ENCODE peak calls at places on chromosomes 7 and 10, in ten cellular contexts. G, K, S, D, J, X, Q, E, F and R are unnamed samples.

GRCh38 chr7:43737467-43738127 is 8.3 kb upstream of the COA1 start:
- DNase-seq in G (no peak), K (no peak), S (no peak), D (no peak), J (no peak), X (peak; percentile 20), Q (no peak), E (no peak), F (no peak), R (no peak)

GRCh38 chr7:81776159-81776558 is 6.3 kb upstream of the HGF start:
- DNase-seq in G (peak; percentile 18), K (no peak), S (no peak), D (no peak), J (no peak), X (no peak), Q (peak; percentile 47), E (no peak), F (no peak), R (no peak)

GRCh38 chr7:79293655-79294142 is 159.8 kb downstream of the MAGI2 start:
- DNase-seq in G (no peak), K (no peak), S (peak; percentile 95), D (peak; percentile 40), J (no peak), X (no peak), Q (peak; percentile 6), E (peak; percentile 67), F (no peak), R (no peak)

GRCh38 chr10:89575037-89575436 is 39.6 kb upstream of the SLC16A12 start:
- DNase-seq in G (no peak), K (no peak), S (no peak), D (no peak), J (no peak), X (no peak), Q (no peak), E (peak; percentile 21), F (no peak), R (no peak)

GRCh38 chr10:43683451-43684197 is 34.9 kb upstream of the ZNF32 start:
- DNase-seq in G (no peak), K (no peak), S (no peak), D (no peak), J (peak; percentile 22), X (no peak), Q (no peak), E (no peak), F (no peak), R (no peak)

GRCh38 chr10:74575912-74576311 is 250.5 kb upstream of the KAT6B start:
- DNase-seq in G (no peak), K (no peak), S (no peak), D (no peak), J (no peak), X (no peak), Q (no peak), E (no peak), F (no peak), R (no peak)

GRCh38 chr10:10727812-10728211 is 289.9 kb upstream of the CELF2 start:
- DNase-seq in G (no peak), K (no peak), S (no peak), D (no peak), J (no peak), X (no peak), Q (no peak), E (no peak), F (no peak), R (no peak)

GRCh38 chr7:90272242-90272641 is 27.3 kb downstream of the CFAP69 start:
- DNase-seq in G (no peak), K (no peak), S (no peak), D (no peak), J (no peak), X (no peak), Q (no peak), E (no peak), F (no peak), R (no peak)

GRCh38 chr10:119852277-119852676 is 20.4 kb downstream of the MCMBP start:
- DNase-seq in G (no peak), K (no peak), S (no peak), D (no peak), J (no peak), X (no peak), Q (no peak), E (no peak), F (no peak), R (no peak)

GRCh38 chr10:119852822-119853221 is 19.8 kb downstream of the MCMBP start:
- DNase-seq in G (no peak), K (no peak), S (no peak), D (no peak), J (no peak), X (no peak), Q (no peak), E (no peak), F (no peak), R (no peak)

GRCh38 chr10:119849031-119849789 is 23.4 kb downstream of the MCMBP start:
- DNase-seq in G (peak; percentile 65), K (no peak), S (no peak), D (no peak), J (peak; percentile 78), X (no peak), Q (peak; percentile 86), E (peak; percentile 91), F (no peak), R (peak; percentile 65)

GRCh38 chr10:119853584-119853983 is 19.1 kb downstream of the MCMBP start:
- DNase-seq in G (no peak), K (no peak), S (no peak), D (no peak), J (peak; percentile 13), X (no peak), Q (no peak), E (no peak), F (no peak), R (no peak)

DNA sequence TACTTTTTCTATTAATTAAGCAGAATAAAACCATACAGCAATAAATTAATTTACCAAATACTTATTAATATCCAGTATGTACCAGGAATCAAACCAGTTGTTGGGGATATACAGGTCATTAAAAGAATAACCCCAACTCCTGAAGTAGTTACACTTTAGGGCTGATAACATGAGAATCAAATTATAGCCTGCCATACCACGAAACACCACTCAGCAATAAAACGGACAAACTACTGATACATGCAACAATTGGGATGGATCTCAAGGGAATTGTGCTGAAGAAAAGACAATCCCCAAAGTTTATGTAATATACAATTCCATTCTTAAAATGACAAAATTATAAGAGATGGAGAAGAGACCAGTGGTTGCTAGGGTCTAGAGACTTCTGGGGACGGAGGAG is 22.7 kb downstream of the MCMBP start:
- DNase-seq in G (no peak), K (no peak), S (no peak), D (no peak), J (no peak), X (no peak), Q (no peak), E (no peak), F (no peak), R (no peak)
- H3K4me3 ChIP-seq in G (no peak overlapping the region), K (no peak overlapping the region), S (no peak overlapping the region), D (no peak overlapping the region), J (no peak overlapping the region), X (no peak overlapping the region), Q (no peak overlapping the region), E (no peak overlapping the region), F (no peak overlapping the region), R (no peak overlapping the region)

GRCh38 chr7:98659746-98660145 is 42.7 kb downstream of the NPTX2 start:
- DNase-seq in G (no peak), K (peak; percentile 62), S (no peak), D (no peak), J (no peak), X (no peak), Q (no peak), E (no peak), F (no peak), R (no peak)

GRCh38 chr7:98656899-98657298 is 39.8 kb downstream of the NPTX2 start:
- DNase-seq in G (no peak), K (no peak), S (no peak), D (no peak), J (no peak), X (no peak), Q (no peak), E (no peak), F (no peak), R (no peak)

GRCh38 chr7:98655611-98656010 is 38.5 kb downstream of the NPTX2 start:
- DNase-seq in G (no peak), K (peak; percentile 18), S (no peak), D (no peak), J (no peak), X (no peak), Q (no peak), E (no peak), F (no peak), R (no peak)

GRCh38 chr7:98654524-98655272 is 37.6 kb downstream of the NPTX2 start:
- DNase-seq in G (no peak), K (no peak), S (no peak), D (no peak), J (no peak), X (no peak), Q (no peak), E (no peak), F (no peak), R (no peak)

DNA sequence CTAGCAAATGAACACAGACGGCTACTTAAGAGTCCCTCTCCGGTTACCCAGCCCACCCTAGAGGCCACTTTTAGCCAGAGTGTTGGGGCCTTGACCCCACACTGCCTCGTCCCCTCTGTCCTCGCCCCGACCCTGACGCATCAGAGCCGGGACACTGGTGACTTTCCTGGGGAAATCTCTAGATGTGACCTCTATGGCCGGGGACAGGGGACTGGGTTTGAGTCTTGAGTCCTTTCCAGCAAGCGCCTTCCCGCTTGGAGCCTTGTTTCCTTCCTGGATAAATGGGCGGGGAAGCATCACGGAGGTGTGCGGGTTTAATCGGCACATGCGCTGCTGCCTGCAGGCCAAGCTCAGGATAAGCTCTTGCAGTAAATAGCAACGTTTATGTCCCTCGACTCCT is 40.7 kb downstream of the NPTX2 start:
- DNase-seq in G (no peak), K (peak; percentile 72), S (no peak), D (no peak), J (no peak), X (no peak), Q (no peak), E (no peak), F (no peak), R (no peak)
- TF ChIP-seq CTCF in G (no peak), K (no peak), S (no peak), D (no peak), J (no peak), X (no peak), Q (no peak), E (no peak), F (no peak), R (no peak)

DNA sequence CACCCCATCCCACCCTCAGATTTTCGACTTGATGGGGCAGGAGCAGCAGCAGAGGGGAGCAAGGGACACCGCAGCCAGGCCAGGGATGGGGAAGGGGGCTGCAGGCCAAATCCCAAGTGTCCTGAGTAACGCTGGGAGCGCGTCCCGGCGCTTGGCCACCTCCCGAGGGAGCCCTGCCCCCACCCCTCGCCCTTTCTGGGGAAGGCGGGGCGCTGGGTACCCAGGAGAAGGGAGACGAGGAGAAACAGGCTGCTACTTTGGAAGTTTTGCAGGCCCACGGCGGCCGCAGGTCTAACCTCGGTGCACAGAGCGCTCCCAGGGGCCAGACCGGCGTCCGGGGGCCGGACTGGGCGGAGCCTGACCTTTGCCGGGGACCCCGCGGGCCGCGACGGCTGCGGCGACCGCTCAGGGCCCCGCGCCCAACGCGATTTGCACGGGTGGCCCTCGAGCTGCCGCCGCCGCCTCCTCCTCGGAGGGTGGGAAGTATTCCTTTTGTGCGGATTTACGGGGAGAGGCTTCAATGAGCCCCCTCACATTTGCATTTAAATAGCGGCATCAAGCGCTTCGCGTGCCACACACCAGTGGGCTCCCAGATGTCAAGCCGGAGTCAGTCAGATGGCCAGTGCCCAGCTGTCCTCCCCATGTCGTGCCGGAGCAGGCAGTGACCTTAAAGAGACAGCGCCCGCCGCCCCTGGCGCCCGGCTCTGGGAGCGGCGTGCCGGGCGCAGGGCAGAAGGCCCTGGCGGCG is 2.9 kb upstream of the EBF3 start:
- DNase-seq in G (no peak), K (peak; percentile 71), S (no peak), D (no peak), J (no peak), X (peak; percentile 77), Q (no peak), E (no peak), F (no peak), R (no peak)
- H3K4me3 ChIP-seq in G (no peak overlapping the region), K (no peak overlapping the region), S (no peak overlapping the region), D (no peak overlapping the region), J (no peak overlapping the region), X (no peak overlapping the region), Q (no peak overlapping the region), E (no peak overlapping the region), F (no peak overlapping the region), R (no peak overlapping the region)

GRCh38 chr10:112448903-112449302 is 1.9 kb downstream of the VTI1A start:
- DNase-seq in G (no peak), K (no peak), S (no peak), D (no peak), J (no peak), X (no peak), Q (no peak), E (no peak), F (no peak), R (no peak)
- TF ChIP-seq CTCF in G (no peak), K (no peak), S (no peak), D (no peak), J (no peak), X (no peak), Q (no peak), E (no peak), F (no peak), R (no peak)